ENCODE peak calls at places on chromosomes 4 and X, in five cellular contexts. L is amniotic stem cell; A is activated gamma-delta T cell treated with Interleukin-2 at 50 U/mL for 16 hours; Y is stimulated activated CD4-positive, alpha-beta T cell treated with anti-CD3 and anti-CD28 coated beads, Interleukin-4, amount 100 ng/mL, for 4 hours; O is activated CD4-positive, CD25-positive, alpha-beta regulatory T cell. B is an unnamed sample.

GRCh38 chr4:52873861-52874343 is 11.8 kb downstream of the RASL11B start:
- DNase-seq in L (no peak), A (no peak), Y (no peak), O (no peak), B (no peak)

GRCh38 chrX:11138498-11139390 is 27.6 kb downstream of the HCCS start:
- DNase-seq in L (no peak), A (no peak), Y (no peak), O (no peak), B (no peak)

GRCh38 chrX:22674947-22675346 is 324.8 kb upstream of the DDX53 start:
- DNase-seq in L (no peak), A (no peak), Y (no peak), O (no peak), B (no peak)

GRCh38 chr4:17502764-17503163 is 9.1 kb downstream of the QDPR start:
- DNase-seq in L (no peak), A (no peak), Y (no peak), O (no peak), B (no peak)

GRCh38 chr4:38818441-38818976 is 13.9 kb upstream of the TLR1 start:
- DNase-seq in L (no peak), A (no peak), Y (no peak), O (no peak), B (no peak)

GRCh38 chrX:56733459-56734046 is 4.5 kb downstream of the NBDY start:
- DNase-seq in L (peak; percentile 41), A (peak; percentile 62), Y (peak; percentile 24), O (peak; percentile 3), B (no peak)

GRCh38 chr4:140641789-140642439 is 73.2 kb upstream of the UCP1 start:
- DNase-seq in L (no peak), A (no peak), Y (no peak), O (no peak), B (no peak)

GRCh38 chrX:34918091-34918736 is 24.4 kb upstream of the FAM47B start:
- DNase-seq in L (peak; percentile 8), A (no peak), Y (no peak), O (no peak), B (no peak)

GRCh38 chrX:148806145-148806868 is 305.9 kb downstream of the AFF2 start:
- DNase-seq in L (no peak), A (no peak), Y (no peak), O (no peak), B (no peak)